ENCODE peak calls at places on chromosomes 6 and 20, in five cellular contexts. A is uterus, D is body of pancreas, Z is AG09309, L is H1. W is an unnamed sample.
A peak's percentile ranks its signal among the peaks of the same experiment; 100 is the strongest.

GRCh38 chr6:48837744-48838143 is 625.3 kb downstream of the MMUT start:
- DNase-seq in D (no peak), L (no peak), A (no peak), Z (no peak), W (no peak)

GRCh38 chr6:147468634-147469033 is 39.9 kb upstream of the SAMD5 start:
- DNase-seq in A (no peak), L (no peak), D (no peak), Z (no peak), W (no peak)

GRCh38 chr6:89787660-89788338 is 31.8 kb downstream of the MDN1 start:
- DNase-seq in Z (no peak), L (no peak), D (no peak), A (no peak), W (no peak)

GRCh38 chr6:152271681-152272464 is 365.3 kb downstream of the SYNE1 start:
- DNase-seq in L (no peak), D (no peak), A (peak; percentile 36), Z (peak; percentile 67), W (no peak)

GRCh38 chr20:4946585-4947378 is 54.5 kb downstream of the SLC23A2 start:
- DNase-seq in Z (no peak), A (no peak), D (no peak), L (no peak), W (no peak)

GRCh38 chr20:31712564-31713311 is 9.9 kb downstream of the BCL2L1 start:
- DNase-seq in D (peak; percentile 97), Z (no peak), L (peak; percentile 86), A (peak; percentile 88), W (no peak)

GRCh38 chr20:32115196-32115767 is 5.8 kb downstream of the TM9SF4 start:
- DNase-seq in D (no peak), A (no peak), Z (no peak), L (no peak), W (no peak)

GRCh38 chr20:60123096-60123495 is 164.9 kb downstream of the CDH26 start:
- DNase-seq in A (no peak), D (no peak), Z (no peak), L (no peak), W (no peak)

GRCh38 chr20:50284811-50285375 is 94.3 kb downstream of the CEBPB start:
- DNase-seq in L (no peak), D (no peak), A (peak; percentile 91), Z (no peak), W (no peak)

DNA sequence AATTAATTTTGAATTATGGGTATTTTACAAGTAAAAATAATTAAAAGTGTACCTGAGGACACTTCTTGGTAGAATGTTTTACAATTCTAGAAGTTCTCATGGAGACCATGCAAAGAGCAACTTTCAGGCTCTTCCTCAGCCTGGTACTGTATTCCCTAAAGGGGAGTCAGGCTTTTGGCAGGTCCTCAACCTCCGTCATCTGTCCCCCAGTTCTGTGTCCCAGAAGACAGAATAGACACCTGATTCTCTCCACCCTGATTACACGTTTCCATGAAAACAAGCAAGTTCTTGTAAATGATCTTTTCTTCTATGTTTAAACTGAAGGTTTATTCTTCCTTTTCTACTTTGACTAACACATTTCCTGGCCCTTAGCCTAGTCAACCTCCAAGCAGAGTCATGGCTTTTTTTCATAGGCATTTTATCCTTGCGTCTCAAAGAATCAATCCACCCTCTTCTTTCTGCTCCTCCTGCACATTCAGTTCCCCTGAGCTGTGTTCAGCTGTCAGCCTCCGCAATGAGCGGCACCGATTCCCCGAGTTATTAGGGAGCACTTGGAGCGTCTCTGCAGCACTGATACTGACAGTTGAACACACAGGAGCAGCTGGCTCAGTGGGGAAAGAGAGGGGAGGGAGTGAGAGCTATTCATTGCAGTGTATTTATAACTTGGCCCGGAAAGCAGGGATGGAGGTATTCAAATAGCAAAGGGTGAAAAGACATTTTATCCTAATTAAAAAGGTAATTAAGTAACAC is 1082.5 kb upstream of the MAP3K7 start:
- DNase-seq in D (no peak), L (no peak), A (no peak), Z (no peak), W (no peak)
- H3K4me3 ChIP-seq in D (no peak overlapping the region), L (no peak overlapping the region), A (no peak overlapping the region), Z (no peak overlapping the region), W (no peak overlapping the region)

GRCh38 chr20:57717797-57718196 is 8.0 kb upstream of the PMEPA1 start:
- DNase-seq in Z (no peak), A (no peak), D (no peak), L (no peak), W (no peak)
- H3K4me3 ChIP-seq in Z (no peak overlapping the region), A (no peak overlapping the region), D (no peak overlapping the region), L (no peak overlapping the region), W (no peak overlapping the region)

GRCh38 chr6:117264487-117265424 is 602 bp upstream of the VGLL2 start:
- DNase-seq in Z (no peak), L (no peak), A (no peak), D (no peak), W (no peak)
- H3K4me3 ChIP-seq in Z (peak overlapping the region; percentile 46), L (peak overlapping the region; percentile 64), A (peak overlapping the region; percentile 5), D (no peak overlapping the region), W (peak overlapping the region; percentile 14)

GRCh38 chr20:19890358-19891117 is 126.6 kb upstream of the NAA20 start:
- DNase-seq in Z (no peak), D (no peak), L (no peak), A (no peak), W (no peak)
- H3K4me3 ChIP-seq in Z (no peak overlapping the region), D (no peak overlapping the region), L (no peak overlapping the region), A (peak overlapping the region; percentile 16), W (no peak overlapping the region)